ENCODE peak calls at places on chromosomes 7 and 10, in five cellular contexts. J is iPS-NIHi11; I is stimulated activated CD4-positive, alpha-beta T cell treated with anti-CD3 and anti-CD28 coated beads, Interleukin-2, amount 100 ng/mL, for 48 hours; T is GM12865; H is neural crest cell. C is an unnamed sample.
A peak's percentile ranks its signal among the peaks of the same experiment; 100 is the strongest.

GRCh38 chr7:27491534-27491933 is 171.1 kb downstream of the HIBADH start:
- DNase-seq in J (no peak), I (no peak), T (no peak), H (no peak), C (no peak)

GRCh38 chr10:119456435-119456810 is 86.1 kb downstream of the RGS10 start:
- DNase-seq in J (no peak), I (no peak), T (no peak), H (no peak), C (no peak)

GRCh38 chr7:35253182-35253679 is 669 bp downstream of the TBX20 start:
- DNase-seq in J (peak; percentile 37), I (no peak), T (no peak), H (no peak), C (peak; percentile 41)

GRCh38 chr10:116325987-116326386 is 1.7 kb downstream of the CCDC172 start:
- DNase-seq in J (no peak), I (no peak), T (no peak), H (no peak), C (no peak)

GRCh38 chr10:99630439-99630838 is 10.2 kb upstream of the SLC25A28 start:
- DNase-seq in J (no peak), I (no peak), T (peak; percentile 43), H (no peak), C (no peak)

GRCh38 chr7:74544706-74545469 is 91.2 kb downstream of the GTF2IRD1 start:
- DNase-seq in J (peak; percentile 83), I (peak; percentile 41), T (peak; percentile 72), H (peak; percentile 21), C (peak; percentile 44)

GRCh38 chr10:47049906-47050305 is 138.7 kb downstream of the PTPN20 start:
- DNase-seq in J (no peak), I (no peak), T (no peak), H (no peak), C (no peak)

GRCh38 chr7:152341039-152341913 is 94.5 kb downstream of the KMT2C start:
- DNase-seq in J (peak; percentile 49), I (no peak), T (peak; percentile 59), H (no peak), C (peak; percentile 76)

GRCh38 chr10:59887972-59888640 is 18.2 kb downstream of the CCDC6 start:
- DNase-seq in J (no peak), I (no peak), T (no peak), H (no peak), C (no peak)

GRCh38 chr10:89095701-89096391 is 105.2 kb downstream of the FAS start:
- DNase-seq in J (no peak), I (no peak), T (no peak), H (no peak), C (no peak)

C was measured in HEK293T.